ENCODE peak calls at places on chromosomes 5 and 9, in seven cellular contexts. A is NCI-H1105 treated with DMSO at 0.1 percent for 48 hours; O is Calu3; T is heart right ventricle; P is lung; U is RCC 7860; F is CD4-positive, alpha-beta T cell. D is an unnamed sample.

GRCh38 chr5:65395526-65396155 is 86.1 kb downstream of the ADAMTS6 start:
- DNase-seq in A (no peak), T (no peak), F (no peak), O (no peak), P (no peak), U (no peak), D (no peak)

GRCh38 chr5:172361566-172362238 is 78.1 kb upstream of the UBTD2 start:
- DNase-seq in U (peak; percentile 100), O (peak; percentile 84), A (no peak), P (no peak), T (no peak), F (no peak), D (peak; percentile 55)

GRCh38 chr5:76104027-76104426 is 20.8 kb downstream of the SV2C start:
- DNase-seq in A (no peak), F (no peak), O (peak; percentile 75), P (no peak), T (no peak), U (no peak), D (no peak)

GRCh38 chr9:95284667-95285066 is 32.8 kb downstream of the FANCC start:
- DNase-seq in U (peak; percentile 34), A (no peak), P (no peak), T (no peak), F (no peak), O (peak; percentile 40), D (no peak)

GRCh38 chr5:154368041-154368800 is 77.6 kb upstream of the SAP30L start:
- DNase-seq in A (no peak), P (peak; percentile 31), U (peak; percentile 87), O (peak; percentile 63), T (no peak), F (no peak), D (no peak)

GRCh38 chr5:55220433-55221185 is 6.5 kb downstream of the MCIDAS start:
- DNase-seq in O (no peak), T (no peak), F (no peak), A (no peak), U (no peak), P (no peak), D (no peak)

GRCh38 chr5:10892135-10892910 is 131.3 kb upstream of the DAP start:
- DNase-seq in U (no peak), P (no peak), T (no peak), A (no peak), F (no peak), O (no peak), D (no peak)

GRCh38 chr5:1521054-1521453 is 2.7 kb downstream of the LPCAT1 start:
- DNase-seq in P (peak; percentile 29), F (no peak), A (no peak), U (no peak), T (no peak), O (no peak), D (peak; percentile 52)

GRCh38 chr9:88661759-88662158 is 126.8 kb downstream of the NXNL2 start:
- DNase-seq in U (no peak), P (no peak), T (no peak), A (no peak), F (no peak), O (no peak), D (no peak)

GRCh38 chr9:120718328-120718727 is 4.1 kb upstream of the MEGF9 start:
- DNase-seq in O (no peak), U (no peak), A (no peak), P (no peak), F (no peak), T (no peak), D (no peak)

GRCh38 chr9:125889524-125890473 is 142.6 kb downstream of the PBX3 start:
- DNase-seq in U (peak; percentile 33), O (peak; percentile 4), A (peak; percentile 47), T (peak; percentile 39), F (peak; percentile 6), P (peak; percentile 32), D (no peak)

GRCh38 chr5:97383996-97384395 is 200.9 kb upstream of the RIOK2 start:
- DNase-seq in A (no peak), U (no peak), O (no peak), T (no peak), P (no peak), F (no peak), D (no peak)

GRCh38 chr9:107270082-107270481 is 13.0 kb upstream of the RAD23B start:
- DNase-seq in A (no peak), T (no peak), O (no peak), P (no peak), F (no peak), U (no peak), D (no peak)

GRCh38 chr5:32172908-32173393 is 1.2 kb downstream of the GOLPH3 start:
- DNase-seq in T (no peak), O (no peak), P (no peak), A (peak; percentile 24), F (no peak), U (no peak), D (no peak)

GRCh38 chr5:102865510-102866314 is 110.6 kb downstream of the PAM start:
- DNase-seq in P (peak; percentile 51), F (no peak), U (peak; percentile 84), O (peak; percentile 58), A (peak; percentile 37), T (peak; percentile 83), D (peak; percentile 34)

D was measured in ascending aorta.